ENCODE peak calls at places on chromosomes 2 and 18, in four cellular contexts. T is mesendoderm, R is H9, X is H1. F is an unnamed sample. For H3K79me2, the result is how much of the 10 kb centered on the place peaks cover.

GRCh38 chr18:33560686-33561370 is 17.2 kb upstream of the ASXL3 start:
- DNase-seq in T (peak), R (peak), X (no peak), F (peak)

GRCh38 chr2:37891846-37892435 is 33.1 kb upstream of the RMDN2 start:
- DNase-seq in T (no peak), R (no peak), X (no peak), F (peak)

GRCh38 chr2:118970396-118971135 is 28.6 kb downstream of the MARCO start:
- DNase-seq in T (no peak), R (no peak), X (no peak), F (no peak)

GRCh38 chr2:105782123-105782522 is 37.4 kb downstream of the NCK2 start:
- DNase-seq in T (no peak), R (no peak), X (no peak), F (no peak)

GRCh38 chr2:182767578-182767977 is 51.5 kb downstream of the DNAJC10 start:
- DNase-seq in T (peak), R (peak), X (no peak), F (peak)

GRCh38 chr18:8960740-8961657 is 141.5 kb upstream of the NDUFV2 start:
- DNase-seq in T (no peak), R (no peak), X (no peak), F (peak)

GRCh38 chr2:74103763-74104162 is 43.9 kb downstream of the BOLA3 start:
- DNase-seq in T (no peak), R (no peak), X (no peak), F (peak)

GRCh38 chr2:105904938-105905337 is 160.2 kb downstream of the NCK2 start:
- DNase-seq in T (no peak), R (no peak), X (no peak), F (peak)

GRCh38 chr2:587371-587960 is 89.7 kb downstream of the TMEM18 start:
- DNase-seq in T (no peak), R (no peak), X (no peak), F (no peak)
- H2BK120ac ChIP-seq in T (no peak), R (no peak), X (no peak), F (no peak)

GRCh38 chr2:66496680-66497420 is 61.9 kb downstream of the MEIS1 start:
- DNase-seq in T (peak), R (no peak), X (no peak), F (peak)

GRCh38 chr2:66498597-66498910 is 63.6 kb downstream of the MEIS1 start:
- DNase-seq in T (no peak), R (no peak), X (no peak), F (peak)

GRCh38 chr2:66497706-66498596 is 63.0 kb downstream of the MEIS1 start:
- DNase-seq in T (no peak), R (no peak), X (no peak), F (no peak)

GRCh38 chr2:66495788-66496640 is 61.1 kb downstream of the MEIS1 start:
- DNase-seq in T (peak), R (peak), X (no peak), F (peak)

DNA sequence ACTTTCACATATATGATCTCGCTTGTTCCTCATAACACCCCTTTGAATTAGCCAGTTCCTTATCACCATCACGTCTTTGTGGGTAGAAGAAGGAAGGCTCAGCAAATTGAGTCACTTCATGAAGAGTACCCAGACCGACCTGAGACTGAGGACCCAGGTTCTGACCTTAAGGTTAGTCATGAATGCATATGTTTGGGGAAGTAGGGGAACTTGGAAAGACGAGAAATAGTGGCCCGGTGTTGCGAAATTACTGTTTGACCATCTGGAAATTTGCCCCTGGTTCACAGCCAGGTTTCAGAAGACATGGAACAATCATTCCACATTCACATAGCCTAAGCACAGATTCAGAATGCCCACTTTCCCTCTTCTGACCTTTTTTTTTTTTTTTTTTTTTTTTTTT is 59.8 kb downstream of the MEIS1 start:
- DNase-seq in T (no peak), R (no peak), X (no peak), F (peak)
- H3K79me2 ChIP-seq in T (under half), R (under half), X (under half), F (under half)

GRCh38 chr2:68789603-68790002 is 55.0 kb downstream of the ARHGAP25 start:
- DNase-seq in T (no peak), R (no peak), X (no peak), F (no peak)

GRCh38 chr2:68784849-68785248 is 50.2 kb downstream of the ARHGAP25 start:
- DNase-seq in T (no peak), R (no peak), X (no peak), F (no peak)

GRCh38 chr2:68779595-68779994 is 45.0 kb downstream of the ARHGAP25 start:
- DNase-seq in T (peak), R (no peak), X (no peak), F (no peak)

GRCh38 chr2:68784191-68784590 is 49.6 kb downstream of the ARHGAP25 start:
- DNase-seq in T (no peak), R (no peak), X (no peak), F (no peak)
- H2BK120ac ChIP-seq in T (no peak), R (no peak), X (no peak), F (no peak)

GRCh38 chr2:186484062-186484735 is 1.9 kb upstream of the ZC3H15 start:
- DNase-seq in T (no peak), R (no peak), X (no peak), F (no peak)
- H3K79me2 ChIP-seq in T (under half), R (under half), X (under half), F (under half)

DNA sequence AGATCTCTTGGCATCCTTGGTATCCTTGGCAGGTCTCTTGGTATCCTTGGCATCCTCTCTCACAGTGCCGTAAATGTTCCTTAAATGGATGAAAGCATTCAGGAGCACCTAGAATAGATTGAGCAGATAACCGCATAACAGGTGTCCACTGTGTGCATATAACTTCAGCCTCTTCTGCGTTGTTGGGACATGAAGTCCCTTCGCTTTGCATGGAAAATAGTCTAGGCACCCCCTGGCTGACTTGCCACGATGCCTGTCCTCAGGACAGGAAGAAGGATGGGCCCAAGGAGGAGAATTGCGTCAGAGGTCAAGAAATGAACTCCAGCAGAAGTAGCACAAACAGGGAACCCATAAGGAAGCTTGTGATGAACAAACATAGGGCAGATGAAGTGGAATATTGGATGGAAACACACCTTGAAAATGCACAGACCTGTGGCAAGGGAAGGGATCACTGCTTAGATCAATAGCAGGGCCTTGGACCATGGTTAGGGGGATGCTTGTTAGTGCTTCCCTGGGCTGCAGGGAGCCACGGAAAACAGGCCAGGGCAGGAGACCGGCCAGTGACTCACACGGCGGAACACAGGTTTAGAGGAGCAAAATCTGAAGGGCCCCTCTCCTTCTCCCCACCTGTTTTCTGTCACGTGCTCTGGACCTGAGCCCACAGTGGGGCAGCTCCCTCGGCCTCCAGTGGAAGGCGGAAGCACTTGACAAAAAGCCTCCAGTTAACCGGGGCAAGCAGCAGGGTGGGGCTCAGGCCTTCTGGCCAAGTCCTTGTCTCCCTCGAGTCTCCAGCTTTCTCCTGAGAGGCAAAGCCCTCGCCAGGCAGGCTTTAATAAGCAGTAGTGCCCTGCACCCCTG is 99.2 kb upstream of the ASAP2 start:
- DNase-seq in T (no peak), R (no peak), X (no peak), F (no peak)
- H2BK120ac ChIP-seq in T (no peak), R (no peak), X (no peak), F (no peak)

DNA sequence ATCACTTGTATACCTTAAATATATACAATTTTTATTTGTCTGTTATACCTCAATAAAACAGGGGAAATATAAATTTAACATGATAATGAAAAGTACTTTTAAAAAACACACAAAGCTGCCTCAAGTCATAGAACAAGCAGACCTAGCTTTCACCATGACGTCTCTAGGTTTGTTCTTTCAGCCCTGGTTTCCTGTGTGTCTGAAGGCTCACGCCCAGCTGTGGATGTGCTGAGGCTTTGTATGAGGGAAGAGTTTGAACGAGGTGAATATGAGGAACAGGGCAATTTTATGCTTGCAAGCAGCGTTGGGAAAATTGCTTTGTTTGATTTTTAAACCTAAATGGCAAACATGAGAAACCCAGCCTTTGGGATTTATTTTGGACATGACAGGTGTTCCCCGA is 15.3 kb downstream of the SH3RF3 start:
- DNase-seq in T (no peak), R (no peak), X (no peak), F (no peak)
- H3K79me2 ChIP-seq in T (under half), R (under half), X (under half), F (under half)

GRCh38 chr2:189178007-189178406 is 1.6 kb downstream of the COL5A2 start:
- DNase-seq in T (no peak), R (no peak), X (no peak), F (no peak)

GRCh38 chr2:189179607-189179979 is at the start of gene COL5A2:
- DNase-seq in T (peak), R (peak), X (no peak), F (no peak)

GRCh38 chr2:189175869-189176431 is 3.6 kb downstream of the COL5A2 start:
- DNase-seq in T (no peak), R (no peak), X (no peak), F (no peak)

GRCh38 chr2:189178726-189179606 is 595 bp downstream of the COL5A2 start:
- DNase-seq in T (peak), R (no peak), X (no peak), F (no peak)

DNA sequence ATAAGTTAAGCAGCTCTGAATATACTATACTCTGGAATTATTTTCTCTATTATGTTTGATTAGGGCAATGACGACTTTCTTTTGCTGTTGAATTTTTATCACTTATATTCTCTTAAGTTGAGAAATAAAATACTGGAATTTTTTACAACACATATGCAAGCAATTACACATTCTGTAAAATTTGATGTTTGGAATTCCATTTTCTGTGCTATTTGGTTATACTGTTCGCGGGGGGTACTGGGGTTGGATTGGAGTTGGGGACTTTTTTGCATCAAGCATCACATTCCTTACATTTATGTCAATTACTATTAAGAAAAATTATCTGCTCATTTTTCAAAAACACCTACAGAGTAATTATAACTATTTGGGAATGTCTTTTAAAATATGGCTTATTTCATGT is 2.1 kb downstream of the COL5A2 start:
- DNase-seq in T (no peak), R (no peak), X (no peak), F (no peak)
- H2BK120ac ChIP-seq in T (no peak), R (no peak), X (no peak), F (no peak)

DNA sequence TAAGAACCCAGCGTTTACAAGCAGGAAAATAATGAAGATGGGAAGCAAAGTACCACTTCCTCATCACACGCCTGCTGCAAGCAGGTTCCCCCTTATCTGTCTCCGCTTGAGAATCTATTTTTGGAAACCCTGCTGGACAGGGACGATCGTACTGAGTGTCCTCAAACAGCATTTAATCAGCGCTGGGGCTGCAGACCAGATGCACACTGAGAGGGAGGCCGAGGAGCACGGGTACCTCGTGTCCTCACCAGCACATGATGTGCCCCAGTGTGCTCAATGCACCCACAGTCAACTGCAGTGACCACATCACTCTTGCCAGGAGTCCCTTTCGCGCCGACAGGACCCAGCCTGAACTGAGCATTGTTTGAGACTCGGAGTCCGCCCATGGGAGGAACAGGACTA is 160.3 kb downstream of the HDAC4 start:
- DNase-seq in T (no peak), R (no peak), X (no peak), F (no peak)
- H3K79me2 ChIP-seq in T (under half), R (under half), X (under half), F (under half)

F was measured in trophoblast cell.